ENCODE peak calls at places on chromosomes 4 and X, in seven cellular contexts. T, K, J, Z, S, F and E are unnamed samples.

GRCh38 chrX:108601276-108601675 is 135.1 kb downstream of the IRS4 start:
- DNase-seq in T (no peak), K (no peak), J (no peak), Z (no peak), S (no peak), F (no peak), E (no peak)

GRCh38 chrX:19332983-19333382 is 10.7 kb upstream of the PDHA1 start:
- DNase-seq in T (peak), K (no peak), J (peak), Z (peak), S (peak), F (no peak), E (no peak)

GRCh38 chr4:2785613-2786012 is 7.3 kb upstream of the SH3BP2 start:
- DNase-seq in T (no peak), K (no peak), J (no peak), Z (no peak), S (no peak), F (no peak), E (no peak)

GRCh38 chr4:148834804-148835598 is 392.8 kb upstream of the NR3C2 start:
- DNase-seq in T (peak), K (peak), J (no peak), Z (peak), S (peak), F (peak), E (no peak)

GRCh38 chr4:158884280-158884679 is 115.5 kb downstream of the FNIP2 start:
- DNase-seq in T (no peak), K (peak), J (no peak), Z (no peak), S (no peak), F (no peak), E (no peak)

GRCh38 chrX:106912864-106913263 is 7.3 kb upstream of the CLDN2 start:
- DNase-seq in T (peak), K (peak), J (no peak), Z (no peak), S (no peak), F (no peak), E (no peak)

GRCh38 chr4:123418486-123418931 is 21.9 kb downstream of the SPRY1 start:
- DNase-seq in T (peak), K (peak), J (no peak), Z (peak), S (no peak), F (peak), E (peak)

GRCh38 chr4:164252286-164252685 is 501.6 kb upstream of the SMIM31 start:
- DNase-seq in T (no peak), K (peak), J (peak), Z (peak), S (peak), F (peak), E (peak)

GRCh38 chr4:138666366-138666765 is 349.2 kb upstream of the NOCT start:
- DNase-seq in T (no peak), K (no peak), J (no peak), Z (no peak), S (no peak), F (no peak), E (no peak)

GRCh38 chr4:147160908-147161513 is 215.3 kb upstream of the TTC29 start:
- DNase-seq in T (peak), K (peak), J (peak), Z (peak), S (no peak), F (peak), E (peak)